ENCODE peak calls at places on chromosomes 3 and 15, in seven cellular contexts. One of them, this sample, is unnamed. For H3K27me3 and H3K4me1, the result is how much of the 10 kb centered on the place peaks cover.

GRCh38 chr3:120673116-120673515 is 8.9 kb downstream of the HGD start:
- DNase-seq in right cardiac atrium: no peak
- DNase-seq in IMR-90: no peak
- DNase-seq in testis: no peak
- DNase-seq in transverse colon: no peak
- DNase-seq in CD8-positive, alpha-beta memory T cell: no peak
- DNase-seq in ascending aorta: no peak
- DNase-seq in this sample: no peak

GRCh38 chr3:172666873-172667694 is 43.8 kb downstream of the NCEH1 start:
- DNase-seq in transverse colon: peak
- DNase-seq in CD8-positive, alpha-beta memory T cell: peak
- DNase-seq in IMR-90: peak
- DNase-seq in right cardiac atrium: no peak
- DNase-seq in testis: peak
- DNase-seq in ascending aorta: peak
- DNase-seq in this sample: no peak

GRCh38 chr3:48294611-48295263 is 38.7 kb downstream of the SPINK8 start:
- DNase-seq in IMR-90: no peak
- DNase-seq in transverse colon: no peak
- DNase-seq in CD8-positive, alpha-beta memory T cell: no peak
- DNase-seq in ascending aorta: no peak
- DNase-seq in testis: no peak
- DNase-seq in right cardiac atrium: no peak
- DNase-seq in this sample: no peak

GRCh38 chr15:67181221-67181639 is 73.2 kb downstream of the AAGAB start:
- DNase-seq in testis: peak
- DNase-seq in right cardiac atrium: peak
- DNase-seq in transverse colon: no peak
- DNase-seq in ascending aorta: no peak
- DNase-seq in CD8-positive, alpha-beta memory T cell: no peak
- DNase-seq in IMR-90: no peak
- DNase-seq in this sample: no peak

GRCh38 chr15:81293728-81294500 is 30.0 kb downstream of the STARD5 start:
- DNase-seq in transverse colon: peak
- DNase-seq in IMR-90: no peak
- DNase-seq in ascending aorta: peak
- DNase-seq in right cardiac atrium: no peak
- DNase-seq in CD8-positive, alpha-beta memory T cell: peak
- DNase-seq in testis: no peak
- DNase-seq in this sample: no peak

GRCh38 chr15:74839526-74840395 is 3.2 kb downstream of the ULK3 start:
- DNase-seq in IMR-90: no peak
- DNase-seq in ascending aorta: no peak
- DNase-seq in testis: no peak
- DNase-seq in transverse colon: no peak
- DNase-seq in right cardiac atrium: no peak
- DNase-seq in CD8-positive, alpha-beta memory T cell: no peak
- DNase-seq in this sample: no peak

GRCh38 chr3:195587824-195588223 is 4.1 kb upstream of the APOD start:
- DNase-seq in CD8-positive, alpha-beta memory T cell: peak
- DNase-seq in transverse colon: no peak
- DNase-seq in testis: no peak
- DNase-seq in IMR-90: no peak
- DNase-seq in right cardiac atrium: no peak
- DNase-seq in ascending aorta: peak
- DNase-seq in this sample: no peak

GRCh38 chr3:62049033-62049432 is 324.3 kb downstream of the FEZF2 start:
- DNase-seq in CD8-positive, alpha-beta memory T cell: no peak
- DNase-seq in transverse colon: no peak
- DNase-seq in ascending aorta: no peak
- DNase-seq in IMR-90: peak
- DNase-seq in testis: no peak
- DNase-seq in right cardiac atrium: no peak
- DNase-seq in this sample: no peak

GRCh38 chr3:46490338-46491084 is 7.3 kb upstream of the RTP3 start:
- DNase-seq in CD8-positive, alpha-beta memory T cell: no peak
- DNase-seq in ascending aorta: peak
- DNase-seq in transverse colon: no peak
- DNase-seq in IMR-90: peak
- DNase-seq in right cardiac atrium: no peak
- DNase-seq in testis: no peak
- DNase-seq in this sample: no peak

GRCh38 chr15:70347766-70348558 is 250.2 kb upstream of the TLE3 start:
- DNase-seq in ascending aorta: peak
- DNase-seq in right cardiac atrium: no peak
- DNase-seq in transverse colon: no peak
- DNase-seq in IMR-90: no peak
- DNase-seq in testis: no peak
- DNase-seq in CD8-positive, alpha-beta memory T cell: no peak
- DNase-seq in this sample: no peak

GRCh38 chr3:193248848-193249468 is 7.9 kb downstream of the PLAAT1 start:
- DNase-seq in ascending aorta: no peak
- DNase-seq in IMR-90: no peak
- DNase-seq in right cardiac atrium: no peak
- DNase-seq in CD8-positive, alpha-beta memory T cell: no peak
- DNase-seq in transverse colon: no peak
- DNase-seq in testis: no peak
- DNase-seq in this sample: no peak

GRCh38 chr15:57025264-57025939 is 107.0 kb downstream of the TCF12 start:
- DNase-seq in transverse colon: no peak
- DNase-seq in ascending aorta: no peak
- DNase-seq in right cardiac atrium: no peak
- DNase-seq in IMR-90: peak
- DNase-seq in CD8-positive, alpha-beta memory T cell: no peak
- DNase-seq in testis: no peak
- DNase-seq in this sample: no peak

GRCh38 chr3:125057186-125057850 is 1.5 kb upstream of the HEG1 start:
- DNase-seq in testis: no peak
- DNase-seq in CD8-positive, alpha-beta memory T cell: no peak
- DNase-seq in right cardiac atrium: no peak
- DNase-seq in IMR-90: peak
- DNase-seq in ascending aorta: no peak
- DNase-seq in transverse colon: no peak
- DNase-seq in this sample: no peak

GRCh38 chr3:42830437-42831320 is 21.4 kb downstream of the ACKR2 start:
- DNase-seq in testis: no peak
- DNase-seq in transverse colon: no peak
- DNase-seq in IMR-90: peak
- DNase-seq in ascending aorta: no peak
- DNase-seq in right cardiac atrium: no peak
- DNase-seq in CD8-positive, alpha-beta memory T cell: no peak
- DNase-seq in this sample: no peak

GRCh38 chr3:101229681-101230080 is 90.7 kb downstream of the IMPG2 start:
- DNase-seq in transverse colon: no peak
- DNase-seq in right cardiac atrium: no peak
- DNase-seq in CD8-positive, alpha-beta memory T cell: no peak
- DNase-seq in ascending aorta: no peak
- DNase-seq in IMR-90: no peak
- DNase-seq in testis: no peak
- DNase-seq in this sample: no peak

GRCh38 chr3:127911421-127911931 is 3.6 kb upstream of the KBTBD12 start:
- DNase-seq in ascending aorta: no peak
- DNase-seq in right cardiac atrium: peak
- DNase-seq in transverse colon: no peak
- DNase-seq in IMR-90: no peak
- DNase-seq in testis: no peak
- DNase-seq in CD8-positive, alpha-beta memory T cell: no peak
- DNase-seq in this sample: no peak

GRCh38 chr3:127915115-127915936 is at the start of gene KBTBD12:
- DNase-seq in CD8-positive, alpha-beta memory T cell: no peak
- DNase-seq in transverse colon: peak
- DNase-seq in testis: peak
- DNase-seq in IMR-90: no peak
- DNase-seq in right cardiac atrium: peak
- DNase-seq in ascending aorta: peak
- DNase-seq in this sample: no peak

GRCh38 chr3:127915937-127916480 is 977 bp downstream of the KBTBD12 start:
- DNase-seq in transverse colon: no peak
- DNase-seq in IMR-90: no peak
- DNase-seq in testis: no peak
- DNase-seq in right cardiac atrium: no peak
- DNase-seq in CD8-positive, alpha-beta memory T cell: no peak
- DNase-seq in ascending aorta: no peak
- DNase-seq in this sample: no peak

GRCh38 chr3:127909646-127910045 is 5.4 kb upstream of the KBTBD12 start:
- DNase-seq in right cardiac atrium: no peak
- DNase-seq in ascending aorta: no peak
- DNase-seq in transverse colon: no peak
- DNase-seq in IMR-90: no peak
- DNase-seq in testis: peak
- DNase-seq in CD8-positive, alpha-beta memory T cell: no peak
- DNase-seq in this sample: no peak

DNA sequence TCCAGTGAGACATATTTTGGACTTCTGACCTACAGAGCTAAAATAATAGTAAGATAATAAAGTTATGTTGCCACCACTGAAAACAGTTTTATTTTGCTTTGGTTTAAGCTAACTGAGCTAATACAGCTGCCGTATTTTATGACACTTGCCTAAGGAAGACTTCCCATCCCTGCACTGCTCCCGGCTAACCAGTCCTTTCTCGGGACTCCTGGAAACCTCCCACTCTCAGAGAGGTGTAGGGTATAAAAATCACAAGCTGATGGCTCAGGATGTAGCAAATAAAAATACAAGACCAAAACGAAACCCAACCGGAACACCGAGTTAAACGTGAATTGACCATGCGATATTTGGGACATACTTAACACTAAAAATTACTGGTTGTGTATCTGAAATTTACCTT is 448 bp upstream of the KBTBD12 start:
- DNase-seq in ascending aorta: no peak
- DNase-seq in transverse colon: no peak
- DNase-seq in CD8-positive, alpha-beta memory T cell: no peak
- DNase-seq in right cardiac atrium: no peak
- DNase-seq in IMR-90: no peak
- DNase-seq in testis: no peak
- DNase-seq in this sample: no peak
- H3K4me3 ChIP-seq in ascending aorta: peak
- H3K4me3 ChIP-seq in transverse colon: peak
- H3K4me3 ChIP-seq in CD8-positive, alpha-beta memory T cell: no peak
- H3K4me3 ChIP-seq in right cardiac atrium: peak
- H3K4me3 ChIP-seq in IMR-90: no peak
- H3K4me3 ChIP-seq in testis: peak
- H3K4me3 ChIP-seq in this sample: peak

GRCh38 chr15:49436786-49437185 is 13.7 kb downstream of the FGF7 start:
- DNase-seq in ascending aorta: no peak
- DNase-seq in CD8-positive, alpha-beta memory T cell: no peak
- DNase-seq in right cardiac atrium: no peak
- DNase-seq in IMR-90: peak
- DNase-seq in testis: no peak
- DNase-seq in transverse colon: no peak
- DNase-seq in this sample: no peak
- H3K27me3 ChIP-seq in ascending aorta: under half
- H3K27me3 ChIP-seq in CD8-positive, alpha-beta memory T cell: under half
- H3K27me3 ChIP-seq in right cardiac atrium: under half
- H3K27me3 ChIP-seq in IMR-90: under half
- H3K27me3 ChIP-seq in testis: under half
- H3K27me3 ChIP-seq in transverse colon: under half
- H3K27me3 ChIP-seq in this sample: under half

GRCh38 chr15:41883484-41883825 is 10.4 kb downstream of the SPTBN5 start:
- DNase-seq in ascending aorta: no peak
- DNase-seq in IMR-90: no peak
- DNase-seq in right cardiac atrium: no peak
- DNase-seq in testis: no peak
- DNase-seq in transverse colon: no peak
- DNase-seq in CD8-positive, alpha-beta memory T cell: no peak
- DNase-seq in this sample: no peak
- H3K4me1 ChIP-seq in ascending aorta: under half
- H3K4me1 ChIP-seq in IMR-90: under half
- H3K4me1 ChIP-seq in right cardiac atrium: under half
- H3K4me1 ChIP-seq in testis: under half
- H3K4me1 ChIP-seq in transverse colon: under half
- H3K4me1 ChIP-seq in CD8-positive, alpha-beta memory T cell: under half
- H3K4me1 ChIP-seq in this sample: under half

GRCh38 chr3:170425491-170426239 is 7.0 kb downstream of the CLDN11 start:
- DNase-seq in transverse colon: no peak
- DNase-seq in right cardiac atrium: no peak
- DNase-seq in CD8-positive, alpha-beta memory T cell: no peak
- DNase-seq in ascending aorta: no peak
- DNase-seq in IMR-90: no peak
- DNase-seq in testis: peak
- DNase-seq in this sample: no peak
- H3K4me3 ChIP-seq in transverse colon: no peak
- H3K4me3 ChIP-seq in right cardiac atrium: no peak
- H3K4me3 ChIP-seq in CD8-positive, alpha-beta memory T cell: no peak
- H3K4me3 ChIP-seq in ascending aorta: no peak
- H3K4me3 ChIP-seq in IMR-90: no peak
- H3K4me3 ChIP-seq in testis: no peak
- H3K4me3 ChIP-seq in this sample: no peak

GRCh38 chr15:52789601-52790165 is 453 bp downstream of the ONECUT1 start:
- DNase-seq in transverse colon: no peak
- DNase-seq in ascending aorta: no peak
- DNase-seq in IMR-90: peak
- DNase-seq in CD8-positive, alpha-beta memory T cell: no peak
- DNase-seq in testis: no peak
- DNase-seq in right cardiac atrium: peak
- DNase-seq in this sample: no peak
- H3K27me3 ChIP-seq in transverse colon: half or more
- H3K27me3 ChIP-seq in ascending aorta: under half
- H3K27me3 ChIP-seq in IMR-90: half or more
- H3K27me3 ChIP-seq in CD8-positive, alpha-beta memory T cell: half or more
- H3K27me3 ChIP-seq in testis: under half
- H3K27me3 ChIP-seq in right cardiac atrium: under half
- H3K27me3 ChIP-seq in this sample: half or more

GRCh38 chr15:78070049-78070698 is 7.3 kb downstream of the TBC1D2B start:
- DNase-seq in right cardiac atrium: no peak
- DNase-seq in testis: no peak
- DNase-seq in ascending aorta: no peak
- DNase-seq in transverse colon: peak
- DNase-seq in IMR-90: no peak
- DNase-seq in CD8-positive, alpha-beta memory T cell: no peak
- DNase-seq in this sample: no peak
- H3K4me1 ChIP-seq in right cardiac atrium: under half
- H3K4me1 ChIP-seq in testis: half or more
- H3K4me1 ChIP-seq in ascending aorta: half or more
- H3K4me1 ChIP-seq in transverse colon: half or more
- H3K4me1 ChIP-seq in IMR-90: half or more
- H3K4me1 ChIP-seq in CD8-positive, alpha-beta memory T cell: half or more
- H3K4me1 ChIP-seq in this sample: half or more

DNA sequence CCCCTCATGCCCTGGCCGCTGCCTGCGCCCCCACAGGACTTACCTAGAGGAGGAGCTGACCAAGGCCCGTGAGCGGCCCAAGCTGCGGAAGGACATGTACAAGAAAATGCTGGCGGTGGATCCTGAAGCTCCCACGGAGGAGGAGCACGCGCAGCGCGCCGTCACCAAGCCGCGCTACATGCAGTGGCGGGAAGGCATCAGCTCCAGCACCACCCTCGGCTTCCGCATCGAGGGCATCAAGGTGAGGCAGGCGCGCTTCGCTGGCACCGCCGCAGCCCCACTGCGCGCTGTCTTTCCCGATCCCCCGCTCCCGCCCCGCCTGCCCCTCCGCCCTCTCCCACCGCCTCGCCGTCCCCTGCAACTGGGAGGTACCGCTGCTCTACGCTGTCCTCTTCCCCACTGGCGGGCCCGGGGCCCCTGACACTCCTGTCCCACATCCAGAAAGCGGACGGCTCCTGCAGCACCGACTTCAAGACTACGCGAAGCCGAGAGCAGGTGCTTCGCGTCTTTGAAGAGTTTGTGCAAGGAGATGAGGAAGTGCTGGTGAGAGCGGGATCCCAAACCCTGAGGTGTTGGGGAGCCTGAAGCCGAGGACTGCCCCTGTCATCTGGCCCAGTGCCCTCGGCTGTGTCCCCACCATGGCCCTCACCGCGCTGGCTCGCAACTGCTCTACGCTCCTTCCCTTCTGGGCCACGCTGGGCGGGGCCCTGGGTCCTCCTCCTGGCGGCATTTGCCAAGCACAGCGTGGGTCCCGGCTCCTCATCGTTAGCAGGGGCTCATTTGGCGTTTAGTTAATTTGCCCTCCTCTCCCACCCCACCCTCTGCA is 8.5 kb downstream of the ITPKA start:
- DNase-seq in transverse colon: no peak
- DNase-seq in testis: peak
- DNase-seq in CD8-positive, alpha-beta memory T cell: no peak
- DNase-seq in IMR-90: no peak
- DNase-seq in right cardiac atrium: peak
- DNase-seq in ascending aorta: no peak
- DNase-seq in this sample: no peak
- H3K4me3 ChIP-seq in transverse colon: no peak
- H3K4me3 ChIP-seq in testis: peak
- H3K4me3 ChIP-seq in CD8-positive, alpha-beta memory T cell: peak
- H3K4me3 ChIP-seq in IMR-90: no peak
- H3K4me3 ChIP-seq in right cardiac atrium: peak
- H3K4me3 ChIP-seq in ascending aorta: peak
- H3K4me3 ChIP-seq in this sample: peak

This sample was measured in esophagus squamous epithelium.